ENCODE peak calls at places on chromosomes 2 and 18, in eight cellular contexts. A is retinal pigment epithelial cell, E is AG04449, N is hepatocyte, F is mesothelial cell of epicardium, H is dorsolateral prefrontal cortex, L is SK-N-SH, R is body of pancreas. B is an unnamed sample.

GRCh38 chr2:237433920-237434319 is 20.0 kb upstream of the COL6A3 start:
- DNase-seq in R (no peak), F (no peak), E (no peak), A (no peak), N (no peak), H (no peak), L (no peak), B (no peak)

GRCh38 chr2:238122287-238123217 is 15.9 kb upstream of the KLHL30 start:
- DNase-seq in R (no peak), F (no peak), L (no peak), N (no peak), A (no peak), H (no peak), E (no peak), B (no peak)

GRCh38 chr2:52537588-52537987 is 1230.0 kb upstream of the CHAC2 start:
- DNase-seq in L (no peak), F (no peak), A (no peak), R (no peak), N (no peak), H (no peak), E (no peak), B (no peak)

GRCh38 chr2:138818479-138818878 is 38.3 kb upstream of the NXPH2 start:
- DNase-seq in H (no peak), F (no peak), R (no peak), L (peak), E (no peak), A (no peak), N (no peak), B (no peak)

GRCh38 chr2:230541934-230542380 is 126.0 kb downstream of the SP100 start:
- DNase-seq in A (no peak), F (no peak), L (no peak), N (no peak), R (no peak), H (no peak), E (no peak), B (no peak)

GRCh38 chr2:96463119-96463518 is 42.0 kb downstream of the NEURL3 start:
- DNase-seq in L (no peak), A (no peak), R (no peak), H (no peak), N (no peak), E (no peak), F (no peak), B (no peak)

GRCh38 chr2:207161724-207162123 is 4.0 kb downstream of the KLF7 start:
- DNase-seq in F (no peak), L (no peak), N (no peak), R (no peak), H (no peak), E (no peak), A (no peak), B (no peak)

GRCh38 chr18:23487738-23488625 is 15.3 kb upstream of the RMC1 start:
- DNase-seq in H (no peak), R (no peak), A (no peak), F (no peak), E (no peak), L (no peak), N (peak), B (peak)

GRCh38 chr2:168475636-168476035 is 19.6 kb downstream of the CERS6 start:
- DNase-seq in R (no peak), L (no peak), H (no peak), N (no peak), E (no peak), A (no peak), F (no peak), B (no peak)

GRCh38 chr2:230774348-230774951 is 61.8 kb downstream of the CAB39 start:
- DNase-seq in R (no peak), L (no peak), E (peak), N (no peak), H (no peak), F (no peak), A (no peak), B (no peak)

GRCh38 chr2:121830809-121831208 is 75.4 kb downstream of the TSN start:
- DNase-seq in N (no peak), R (no peak), A (no peak), L (no peak), H (no peak), F (no peak), E (no peak), B (no peak)

GRCh38 chr2:60033325-60033724 is 520.1 kb downstream of the BCL11A start:
- DNase-seq in H (no peak), E (no peak), R (no peak), L (no peak), F (no peak), A (no peak), N (no peak), B (no peak)

GRCh38 chr2:35454966-35455638 is 900.5 kb upstream of the CRIM1 start:
- DNase-seq in E (no peak), R (no peak), F (no peak), H (no peak), N (no peak), L (peak), A (no peak), B (no peak)

GRCh38 chr2:180056367-180057118 is 49.4 kb upstream of the CWC22 start:
- DNase-seq in L (no peak), E (no peak), N (peak), A (no peak), R (no peak), H (no peak), F (no peak), B (no peak)

GRCh38 chr2:43818761-43819160 is 19.9 kb downstream of the ABCG5 start:
- DNase-seq in F (no peak), H (no peak), R (peak), E (no peak), N (peak), A (peak), L (no peak), B (no peak)

GRCh38 chr2:12728221-12728777 is 11.6 kb downstream of the TRIB2 start:
- DNase-seq in R (no peak), F (no peak), A (no peak), E (no peak), H (no peak), N (no peak), L (no peak), B (no peak)

GRCh38 chr18:55115606-55116005 is 156.3 kb upstream of the CCDC68 start:
- DNase-seq in H (no peak), L (no peak), R (no peak), F (no peak), A (no peak), E (no peak), N (no peak), B (no peak)

GRCh38 chr2:34825671-34826070 is 1226.6 kb upstream of the FAM98A start:
- DNase-seq in A (no peak), F (no peak), E (no peak), R (no peak), H (no peak), L (no peak), N (no peak), B (no peak)

GRCh38 chr18:79823120-79823519 is 25.4 kb downstream of the KCNG2 start:
- DNase-seq in L (no peak), R (no peak), F (no peak), E (no peak), H (no peak), A (no peak), N (no peak), B (no peak)
- TF ChIP-seq CTCF in L (no peak), R (no peak), F (no peak), E (no peak), H (no peak), A (no peak), N (no peak), B (no peak)

DNA sequence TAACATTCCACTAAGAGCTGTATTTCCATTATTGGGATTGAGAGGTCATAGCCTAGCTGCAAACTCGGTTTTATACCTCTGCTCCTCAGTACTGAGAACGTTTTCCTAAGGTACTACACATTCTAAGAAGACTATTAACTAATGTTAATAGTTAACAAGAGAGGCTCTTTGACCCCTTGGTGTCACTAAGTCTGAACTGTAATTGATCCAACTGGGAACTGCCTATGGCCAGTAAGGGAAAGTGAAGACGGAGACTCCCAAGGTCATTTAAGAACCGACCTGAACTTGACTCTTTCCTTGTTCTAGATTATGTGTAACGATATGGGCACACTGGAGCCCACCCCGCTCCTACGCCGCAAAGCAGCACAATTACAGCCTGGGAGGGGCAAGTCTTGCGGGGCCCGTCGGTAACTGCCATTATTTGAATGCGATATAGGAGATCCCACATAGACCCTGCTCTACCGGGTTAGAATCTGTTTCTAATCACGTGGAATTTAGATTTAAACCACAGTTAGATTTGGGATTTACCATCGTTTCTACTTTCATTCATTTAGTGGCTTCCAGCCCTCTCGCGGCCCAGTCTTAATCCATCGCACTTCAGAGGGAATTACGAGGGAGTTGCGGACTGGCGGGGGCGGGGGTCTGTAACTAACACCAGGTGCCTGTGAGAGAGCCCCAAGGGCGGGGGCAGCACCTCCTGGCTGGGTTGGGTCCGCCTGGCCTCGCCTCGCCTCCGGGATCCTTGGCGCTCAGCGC is 84.1 kb upstream of the EPB41L3 start:
- DNase-seq in L (no peak), F (no peak), N (peak), H (no peak), R (no peak), A (no peak), E (no peak), B (no peak)
- TF ChIP-seq CTCF in L (no peak), F (no peak), N (no peak), H (no peak), R (no peak), A (no peak), E (no peak), B (no peak)

GRCh38 chr2:241724259-241724974 is 10.0 kb upstream of the D2HGDH start:
- DNase-seq in H (no peak), R (no peak), F (no peak), A (no peak), N (no peak), L (peak), E (no peak), B (no peak)
- TF ChIP-seq CTCF in H (no peak), R (no peak), F (no peak), A (peak), N (no peak), L (no peak), E (peak), B (no peak)

DNA sequence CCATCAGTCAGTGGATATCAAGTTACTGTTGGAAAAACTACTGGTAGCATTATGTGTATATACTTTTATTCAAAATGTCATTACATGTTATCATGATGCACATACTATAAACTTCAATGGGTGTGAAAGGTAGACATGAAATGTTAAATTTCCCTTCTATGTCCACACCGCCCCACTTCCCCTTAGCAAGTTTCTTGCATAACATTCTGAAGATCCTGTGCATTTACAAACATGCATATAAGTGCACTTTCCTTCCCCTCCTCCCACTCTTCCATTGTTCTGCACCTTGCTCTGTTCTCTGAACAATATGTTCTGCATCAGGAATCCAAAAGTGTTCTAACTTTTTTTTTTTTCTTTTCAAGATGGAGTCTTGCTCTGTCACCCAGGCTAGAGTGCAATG is 16.6 kb upstream of the HK2 start:
- DNase-seq in A (no peak), E (no peak), N (no peak), L (no peak), F (no peak), H (no peak), R (no peak), B (no peak)
- TF ChIP-seq CTCF in A (no peak), E (no peak), N (no peak), L (no peak), F (no peak), H (no peak), R (no peak), B (no peak)

GRCh38 chr2:65364054-65364651 is 68.2 kb downstream of the SPRED2 start:
- DNase-seq in F (no peak), R (no peak), L (no peak), E (no peak), A (no peak), N (no peak), H (no peak), B (no peak)
- TF ChIP-seq CTCF in F (peak), R (no peak), L (no peak), E (no peak), A (no peak), N (no peak), H (no peak), B (no peak)

GRCh38 chr2:166700079-166700478 is 188.2 kb upstream of the XIRP2 start:
- DNase-seq in N (peak), F (no peak), H (no peak), A (no peak), E (no peak), R (no peak), L (peak), B (no peak)
- TF ChIP-seq CTCF in N (peak), F (no peak), H (no peak), A (peak), E (no peak), R (no peak), L (peak), B (no peak)

DNA sequence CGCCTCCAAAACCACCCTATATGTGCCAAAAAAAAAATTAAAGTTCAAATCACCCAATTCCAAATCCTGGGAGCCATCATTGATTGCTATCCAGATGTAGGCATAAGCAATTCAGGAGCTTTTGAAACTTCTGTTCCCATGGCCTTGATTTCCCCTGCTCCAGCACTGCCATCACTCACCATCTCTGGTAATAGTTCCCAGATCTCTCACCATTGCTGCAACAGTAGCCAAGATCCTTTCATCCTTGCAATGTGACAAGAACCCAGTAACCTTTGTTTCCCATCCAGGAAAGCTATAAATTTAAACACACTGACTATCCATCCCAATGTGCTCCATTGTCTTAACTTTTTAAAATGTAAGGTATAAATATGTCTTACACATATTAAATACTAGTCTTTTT is 155.4 kb downstream of the PDE11A start:
- DNase-seq in H (no peak), F (no peak), R (no peak), L (no peak), A (no peak), N (no peak), E (no peak), B (no peak)
- TF ChIP-seq CTCF in H (no peak), F (no peak), R (no peak), L (no peak), A (no peak), N (no peak), E (no peak), B (no peak)

GRCh38 chr18:50986360-50987087 is 18.7 kb downstream of the ELAC1 start:
- DNase-seq in N (no peak), H (no peak), E (no peak), A (no peak), F (no peak), L (no peak), R (no peak), B (no peak)

GRCh38 chr18:50982086-50982801 is 14.4 kb downstream of the ELAC1 start:
- DNase-seq in H (no peak), F (no peak), L (no peak), N (no peak), A (no peak), E (no peak), R (no peak), B (no peak)

GRCh38 chr18:50987261-50987660 is 19.4 kb downstream of the ELAC1 start:
- DNase-seq in F (no peak), N (no peak), E (no peak), H (no peak), A (no peak), R (no peak), L (no peak), B (no peak)

GRCh38 chr18:50981381-50981780 is 13.5 kb downstream of the ELAC1 start:
- DNase-seq in E (no peak), L (no peak), R (no peak), F (no peak), N (no peak), H (no peak), A (no peak), B (no peak)

DNA sequence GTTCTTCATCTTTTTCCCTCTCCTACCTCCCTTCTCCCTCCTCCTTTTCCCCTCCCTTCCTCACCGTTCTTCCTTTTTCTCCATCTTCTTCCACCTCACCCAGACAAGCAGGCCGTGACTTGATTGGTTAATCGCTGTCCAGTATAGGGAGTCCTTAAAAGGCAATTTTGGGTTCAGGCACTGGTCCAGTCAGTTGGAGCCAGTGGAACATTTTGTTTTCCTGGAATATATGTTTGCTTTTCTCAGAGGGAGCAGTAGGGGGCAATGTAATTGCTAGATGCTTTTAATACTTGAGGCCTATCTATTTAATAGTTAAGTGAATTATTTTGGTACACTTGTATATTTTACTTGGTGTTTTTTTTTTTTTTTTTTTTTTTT is 15.0 kb downstream of the ELAC1 start:
- DNase-seq in F (no peak), A (no peak), H (no peak), N (no peak), E (no peak), L (no peak), R (no peak), B (no peak)
- TF ChIP-seq CTCF in F (no peak), A (peak), H (no peak), N (no peak), E (no peak), L (peak), R (no peak), B (no peak)

DNA sequence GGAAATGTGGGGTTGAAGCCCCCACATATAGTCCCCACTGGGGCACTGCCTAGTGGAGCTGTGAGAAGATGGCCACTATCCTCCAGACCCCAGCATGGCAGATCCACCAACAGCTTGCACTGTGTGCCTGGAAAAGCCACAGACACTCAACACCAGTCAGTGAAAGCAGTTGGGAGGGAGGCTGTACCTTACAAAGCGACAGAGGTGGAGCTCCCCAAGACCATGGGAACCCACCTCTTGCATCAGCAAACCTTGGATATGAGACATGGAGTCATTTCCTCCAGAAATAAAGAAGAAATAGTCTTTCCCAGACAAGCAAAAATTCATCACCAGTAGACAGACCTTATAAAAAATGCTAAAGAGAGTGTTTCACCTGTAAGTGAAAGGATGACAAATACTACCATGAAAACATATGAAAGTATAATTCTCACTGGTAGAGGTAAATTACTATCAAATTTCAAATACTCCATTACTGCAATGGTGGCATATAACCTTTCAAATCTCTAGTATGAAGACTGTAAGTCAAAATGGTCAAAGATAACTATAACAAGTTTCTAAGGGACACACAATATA is 152.6 kb upstream of the EPHA4 start:
- DNase-seq in E (no peak), H (no peak), F (no peak), N (no peak), A (no peak), R (no peak), L (no peak), B (no peak)
- TF ChIP-seq CTCF in E (no peak), H (no peak), F (no peak), N (no peak), A (no peak), R (no peak), L (no peak), B (no peak)

B was measured in left lung.